ENCODE peak calls at places on chromosomes 11 and 22, in nine cellular contexts. W is brain microvascular endothelial cell, G is kidney epithelial cell, H is cardiac muscle cell, N is A549, T is AG04450, L is AG10803, Z is left ventricle myocardium inferior, Q is fibroblast of mammary gland. V is an unnamed sample.

GRCh38 chr11:61327669-61328071 is 5.2 kb downstream of the DDB1 start:
- DNase-seq in G (no peak), W (no peak), H (no peak), Q (peak), Z (no peak), L (peak), N (no peak), T (no peak), V (peak)

GRCh38 chr11:70090989-70091388 is 12.9 kb downstream of the ANO1 start:
- DNase-seq in Q (no peak), L (peak), H (peak), T (no peak), Z (peak), G (no peak), W (no peak), N (no peak), V (no peak)

GRCh38 chr11:116062526-116063171 is 558.4 kb upstream of the CADM1 start:
- DNase-seq in Q (no peak), W (no peak), Z (no peak), L (no peak), H (peak), T (no peak), N (no peak), G (no peak), V (no peak)

GRCh38 chr11:134069426-134069921 is 602 bp downstream of the JAM3 start:
- DNase-seq in W (peak), N (no peak), Z (no peak), Q (peak), T (no peak), L (peak), H (peak), G (no peak), V (peak)

GRCh38 chr11:125342281-125342980 is 153.6 kb downstream of the FEZ1 start:
- DNase-seq in G (no peak), Z (no peak), H (no peak), W (no peak), L (no peak), T (no peak), N (no peak), Q (no peak), V (no peak)

GRCh38 chr11:32034680-32035079 is 56.2 kb upstream of the RCN1 start:
- DNase-seq in Q (peak), W (peak), H (no peak), L (peak), N (no peak), T (no peak), G (no peak), Z (no peak), V (no peak)

GRCh38 chr11:102157219-102157618 is 47.0 kb downstream of the YAP1 start:
- DNase-seq in T (no peak), Z (peak), Q (peak), N (no peak), L (peak), G (no peak), W (peak), H (no peak), V (peak)

GRCh38 chr11:132658696-132659095 is 873.6 kb downstream of the OPCML start:
- DNase-seq in Q (no peak), W (no peak), H (no peak), Z (no peak), T (no peak), N (no peak), G (no peak), L (no peak), V (no peak)

GRCh38 chr11:115334932-115335788 is 169.1 kb downstream of the CADM1 start:
- DNase-seq in L (peak), H (peak), Z (no peak), G (no peak), T (no peak), Q (peak), N (peak), W (no peak), V (peak)

GRCh38 chr11:83025267-83025704 is 46.4 kb downstream of the RAB30 start:
- DNase-seq in N (no peak), G (no peak), Q (no peak), Z (no peak), H (no peak), L (no peak), W (no peak), T (no peak), V (peak)

GRCh38 chr11:105923814-105924213 is 98.2 kb downstream of the MSANTD4 start:
- DNase-seq in W (peak), H (no peak), T (no peak), G (no peak), L (peak), Q (peak), Z (no peak), N (no peak), V (peak)

GRCh38 chr11:33869511-33870422 is 22.1 kb downstream of the LMO2 start:
- DNase-seq in H (peak), Z (peak), W (no peak), G (no peak), Q (peak), L (no peak), N (no peak), T (no peak), V (no peak)

GRCh38 chr11:27076121-27076589 is 35.5 kb downstream of the BBOX1 start:
- DNase-seq in L (no peak), N (no peak), G (no peak), H (peak), Z (no peak), Q (no peak), W (peak), T (no peak), V (no peak)

GRCh38 chr11:114348200-114349191 is 51.8 kb downstream of the C11orf71 start:
- DNase-seq in N (no peak), T (peak), Q (peak), G (peak), W (peak), H (peak), Z (no peak), L (peak), V (peak)

GRCh38 chr22:20435436-20436308 is 2.0 kb downstream of the SCARF2 start:
- DNase-seq in T (no peak), N (no peak), Z (no peak), G (no peak), Q (no peak), L (no peak), H (no peak), W (no peak), V (no peak)

GRCh38 chr11:65851811-65852507 is 6.0 kb downstream of the CFL1 start:
- DNase-seq in G (no peak), W (no peak), H (no peak), L (no peak), Q (no peak), T (no peak), N (no peak), Z (no peak), V (peak)

GRCh38 chr11:61359541-61359940 is 2.1 kb downstream of the CYB561A3 start:
- DNase-seq in H (no peak), Z (no peak), T (no peak), G (no peak), Q (no peak), N (no peak), L (no peak), W (no peak), V (no peak)

GRCh38 chr22:26990503-26991189 is 333.3 kb downstream of the MIAT start:
- DNase-seq in G (no peak), Q (no peak), L (no peak), Z (no peak), W (no peak), N (no peak), T (no peak), H (no peak), V (no peak)

GRCh38 chr11:128929991-128930390 is 12.7 kb downstream of the TP53AIP1 start:
- DNase-seq in G (no peak), Q (peak), T (no peak), Z (no peak), W (peak), N (no peak), H (peak), L (peak), V (no peak)

GRCh38 chr11:45100338-45100737 is 46.1 kb upstream of the PRDM11 start:
- DNase-seq in H (no peak), W (no peak), N (peak), G (no peak), L (peak), Z (no peak), Q (peak), T (no peak), V (peak)

GRCh38 chr11:72591785-72592490 is 82.3 kb downstream of the PDE2A start:
- DNase-seq in Z (no peak), W (no peak), H (no peak), L (no peak), T (no peak), N (no peak), G (no peak), Q (no peak), V (no peak)

GRCh38 chr11:117480221-117480620 is 152.6 kb downstream of the CEP164 start:
- DNase-seq in Q (no peak), G (no peak), H (no peak), T (no peak), Z (no peak), N (no peak), L (no peak), W (no peak), V (no peak)

GRCh38 chr11:116993599-116993998 is 104.6 kb downstream of the SIK3 start:
- DNase-seq in G (no peak), L (peak), W (peak), N (no peak), H (no peak), Q (peak), Z (no peak), T (no peak), V (no peak)

GRCh38 chr11:128279861-128280260 is 307.5 kb downstream of the ETS1 start:
- DNase-seq in H (no peak), W (no peak), T (no peak), G (no peak), Q (peak), N (no peak), L (peak), Z (no peak), V (peak)

GRCh38 chr11:44562836-44563460 is 2.5 kb upstream of the CD82 start:
- DNase-seq in H (no peak), L (no peak), W (no peak), T (no peak), Q (no peak), Z (no peak), N (no peak), G (no peak), V (no peak)

GRCh38 chr11:15208570-15209222 is 94.0 kb downstream of the INSC start:
- DNase-seq in N (peak), W (peak), G (no peak), T (peak), Q (peak), L (peak), Z (peak), H (peak), V (peak)

GRCh38 chr11:126194121-126194543 is 17.3 kb downstream of the RPUSD4 start:
- DNase-seq in L (peak), T (no peak), G (no peak), W (peak), N (peak), Z (no peak), Q (peak), H (peak), V (peak)

GRCh38 chr22:20423636-20424511 is 13.8 kb downstream of the SCARF2 start:
- DNase-seq in G (no peak), W (no peak), H (no peak), N (no peak), Z (no peak), T (no peak), Q (no peak), L (no peak), V (no peak)

GRCh38 chr11:86795962-86796361 is 4.4 kb upstream of the PRSS23 start:
- DNase-seq in T (no peak), Z (no peak), Q (peak), H (no peak), G (no peak), L (peak), W (no peak), N (no peak), V (peak)

GRCh38 chr11:82718307-82718706 is 15.4 kb downstream of the FAM181B start:
- DNase-seq in H (peak), L (peak), T (peak), Q (peak), W (peak), Z (no peak), N (peak), G (no peak), V (peak)

GRCh38 chr22:35399114-35399677 is 744 bp upstream of the MCM5 start:
- DNase-seq in Q (no peak), Z (no peak), T (no peak), N (no peak), G (no peak), W (no peak), L (no peak), H (no peak), V (no peak)

GRCh38 chr11:125925247-125925740 is 20.6 kb upstream of the VSIG10L2 start:
- DNase-seq in Z (no peak), L (no peak), T (no peak), Q (no peak), G (no peak), H (no peak), N (no peak), W (no peak), V (no peak)

GRCh38 chr11:36196476-36197099 is 92.6 kb downstream of the COMMD9 start:
- DNase-seq in Q (peak), L (peak), T (no peak), W (peak), G (no peak), N (no peak), Z (no peak), H (peak), V (peak)

GRCh38 chr11:123429336-123429735 is 733 bp upstream of the GRAMD1B start:
- DNase-seq in N (no peak), Z (no peak), T (no peak), H (no peak), L (peak), G (no peak), W (peak), Q (peak), V (peak)

GRCh38 chr11:118227865-118228785 is 3.3 kb upstream of the JAML start:
- DNase-seq in T (no peak), Z (no peak), Q (no peak), G (no peak), H (no peak), W (no peak), L (no peak), N (no peak), V (no peak)

GRCh38 chr11:55920537-55920936 is 6.2 kb upstream of the OR5W2 start:
- DNase-seq in G (no peak), L (no peak), H (no peak), W (no peak), Z (no peak), T (no peak), Q (no peak), N (no peak), V (no peak)

GRCh38 chr11:88043149-88043548 is 132.1 kb downstream of the RAB38 start:
- DNase-seq in Q (no peak), W (no peak), G (no peak), N (no peak), T (no peak), L (no peak), H (no peak), Z (no peak), V (no peak)

GRCh38 chr11:15236514-15236913 is 121.8 kb downstream of the INSC start:
- DNase-seq in G (no peak), T (no peak), Z (no peak), Q (no peak), N (no peak), W (no peak), L (no peak), H (no peak), V (no peak)

DNA sequence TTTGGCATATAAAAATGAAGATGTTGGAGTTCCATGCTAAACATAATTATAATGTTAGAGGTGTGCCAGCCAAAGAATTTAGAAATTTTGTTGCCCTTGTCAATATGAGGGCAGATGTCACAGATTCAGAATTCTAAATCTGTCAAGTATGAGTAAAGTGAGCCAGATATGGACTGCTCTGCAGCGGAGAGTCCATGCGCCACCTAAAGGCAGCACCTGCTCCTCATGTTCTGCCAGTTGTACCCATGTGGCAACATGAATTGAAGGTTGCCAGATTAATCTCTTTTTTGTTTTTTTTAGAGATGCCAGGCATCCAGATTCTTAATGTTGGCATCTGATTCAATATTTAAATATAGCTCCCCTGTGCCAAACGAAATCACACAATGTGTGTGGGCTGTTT is 678.6 kb upstream of the ANO5 start:
- DNase-seq in W (no peak), N (no peak), Z (no peak), Q (no peak), T (no peak), G (no peak), H (peak), L (no peak), V (no peak)
- TF ChIP-seq CTCF in W (no peak), N (peak), Z (peak), Q (no peak), T (no peak), G (peak), H (no peak), L (no peak), V (no peak)

GRCh38 chr22:39518124-39518786 is 2.1 kb upstream of the ATF4 start:
- DNase-seq in H (no peak), Q (peak), G (no peak), L (no peak), Z (no peak), T (no peak), W (no peak), N (no peak), V (no peak)
- H3K4me3 ChIP-seq in H (no peak), Q (no peak), G (no peak), L (no peak), Z (peak), T (no peak), W (no peak), N (no peak), V (no peak)

DNA sequence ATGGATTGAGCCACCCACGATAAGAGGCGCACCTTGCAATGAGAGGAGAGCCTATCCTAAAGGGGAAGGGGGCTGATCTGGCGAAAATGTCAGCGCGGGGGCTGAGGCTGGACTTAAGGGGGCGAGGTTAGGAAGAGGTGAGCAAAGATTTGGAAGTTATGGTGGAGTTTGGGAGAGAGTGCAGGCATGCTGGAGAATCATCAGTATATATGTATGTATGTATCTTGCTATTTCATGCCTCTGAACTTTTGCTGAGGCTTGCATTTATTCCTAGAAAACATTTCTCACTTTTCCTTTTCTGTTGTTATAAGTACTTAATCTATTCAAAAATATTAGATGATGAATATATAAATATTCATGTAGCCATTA is 17.2 kb upstream of the THRSP start:
- DNase-seq in T (no peak), Q (no peak), H (no peak), G (no peak), N (no peak), W (no peak), Z (no peak), L (no peak), V (no peak)
- TF ChIP-seq CTCF in T (no peak), Q (no peak), H (no peak), G (no peak), N (no peak), W (no peak), Z (peak), L (no peak), V (no peak)

GRCh38 chr22:44496844-44497217 is 1.2 kb downstream of the RTL6 start:
- DNase-seq in N (no peak), W (no peak), H (no peak), Q (no peak), L (no peak), Z (no peak), G (no peak), T (no peak), V (no peak)
- H3K4me3 ChIP-seq in N (peak), W (no peak), H (peak), Q (peak), L (peak), Z (peak), G (no peak), T (peak), V (peak)

DNA sequence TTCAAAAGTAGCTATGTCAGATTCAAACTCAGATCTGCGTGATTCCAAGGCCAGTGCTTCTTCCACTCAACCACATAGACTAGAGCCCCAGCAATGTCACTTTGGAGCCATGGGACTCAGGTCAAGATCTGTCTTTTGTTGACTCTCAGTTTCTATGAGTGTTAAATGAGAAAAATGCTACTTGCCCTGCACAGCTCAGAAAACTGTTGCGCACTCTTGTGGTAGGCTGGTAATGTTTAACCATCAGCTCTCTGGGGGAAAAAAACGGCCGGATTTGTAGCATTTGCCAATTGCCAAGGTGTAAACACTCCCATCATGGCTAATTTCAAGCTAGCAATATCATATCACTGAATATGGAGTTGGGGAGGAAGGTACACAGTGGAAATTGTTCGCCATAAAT is 328.1 kb upstream of the SYN3 start:
- DNase-seq in L (no peak), Z (no peak), W (no peak), G (no peak), H (no peak), T (no peak), N (no peak), Q (no peak), V (no peak)
- TF ChIP-seq CTCF in L (no peak), Z (no peak), W (no peak), G (no peak), H (no peak), T (no peak), N (no peak), Q (no peak), V (no peak)

DNA sequence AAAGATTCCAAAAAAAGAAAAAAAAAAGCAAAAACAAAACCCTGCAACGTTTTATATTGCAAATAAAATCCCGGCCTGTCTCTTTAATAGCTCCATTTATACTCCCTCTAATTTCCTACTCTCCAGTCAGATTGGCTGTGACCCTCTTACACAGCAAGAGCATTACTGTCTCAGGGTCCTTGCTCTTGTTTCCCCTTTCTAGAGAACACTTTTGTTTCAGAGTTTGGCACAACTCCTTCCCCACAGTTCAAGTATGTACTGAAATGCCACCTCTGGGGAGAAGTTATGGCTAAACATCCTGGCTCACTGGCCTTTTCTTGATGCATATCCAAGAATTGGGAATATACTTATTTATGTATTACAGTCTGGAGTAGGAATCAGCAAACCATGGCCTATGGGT is 2.6 kb downstream of the CASP12 start:
- DNase-seq in H (no peak), T (no peak), L (no peak), N (no peak), Z (no peak), G (no peak), W (no peak), Q (no peak), V (no peak)
- H3K4me3 ChIP-seq in H (no peak), T (no peak), L (no peak), N (no peak), Z (peak), G (no peak), W (no peak), Q (no peak), V (no peak)

DNA sequence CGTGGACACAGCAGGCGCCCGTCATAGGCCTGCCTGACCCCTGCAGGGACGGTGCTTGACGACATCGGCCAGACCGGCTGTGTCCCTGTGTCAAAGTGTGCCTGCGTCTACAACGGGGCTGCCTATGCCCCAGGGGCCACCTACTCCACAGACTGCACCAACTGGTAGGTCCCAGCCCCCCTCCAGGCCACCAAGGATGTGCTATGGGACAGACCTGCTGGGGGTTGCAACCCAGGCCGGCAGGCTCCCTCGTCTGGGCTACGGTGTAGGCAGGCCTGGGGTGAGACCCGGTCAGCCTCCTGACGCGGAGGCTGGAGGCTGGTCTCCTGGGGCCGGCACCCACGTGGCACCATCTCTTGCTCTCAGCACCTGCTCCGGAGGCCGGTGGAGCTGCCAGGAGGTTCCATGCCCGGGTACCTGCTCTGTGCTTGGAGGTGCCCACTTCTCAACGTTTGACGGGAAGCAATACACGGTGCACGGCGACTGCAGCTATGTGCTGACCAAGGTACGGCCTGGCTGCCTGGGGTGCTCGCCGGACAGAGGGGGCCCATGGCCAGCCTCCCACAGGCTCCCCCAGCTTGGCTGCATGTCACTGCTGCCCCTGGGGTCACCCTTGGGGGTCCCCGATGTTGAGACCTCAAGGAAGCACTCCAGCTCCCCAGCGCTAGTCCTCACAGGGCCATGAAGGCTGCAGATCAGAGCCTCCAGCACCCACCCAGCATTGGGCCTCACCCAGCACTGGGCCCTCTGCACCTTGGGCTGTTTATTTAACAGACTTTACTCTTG is 7.7 kb downstream of the MUC5AC start:
- DNase-seq in H (no peak), L (no peak), N (no peak), Z (peak), W (no peak), G (no peak), T (no peak), Q (no peak), V (no peak)
- TF ChIP-seq CTCF in H (no peak), L (no peak), N (no peak), Z (no peak), W (no peak), G (no peak), T (no peak), Q (no peak), V (no peak)

V was measured in foreskin fibroblast.